ENCODE peak calls at places on chromosomes 2 and 18, in four cellular contexts. N is HL-60, U is K562, X is GM12878. Z is an unnamed sample.

GRCh38 chr2:205865794-205866490 is 183.6 kb downstream of the NRP2 start:
- DNase-seq in N (no peak), X (no peak), U (no peak), Z (no peak)

GRCh38 chr2:199197448-199197847 is 260.3 kb downstream of the SATB2 start:
- DNase-seq in N (peak; percentile 28), X (peak; percentile 19), U (no peak), Z (no peak)

GRCh38 chr2:234565842-234566619 is 69.2 kb upstream of the ARL4C start:
- DNase-seq in X (no peak), N (no peak), U (no peak), Z (no peak)

GRCh38 chr2:218284106-218284811 is 8.0 kb downstream of the TMBIM1 start:
- DNase-seq in U (peak; percentile 39), X (no peak), N (no peak), Z (peak; percentile 60)

GRCh38 chr2:30978854-30979253 is 159.4 kb downstream of the GALNT14 start:
- DNase-seq in X (no peak), U (no peak), N (no peak), Z (no peak)

GRCh38 chr2:237726401-237726830 is 72.2 kb upstream of the RBM44 start:
- DNase-seq in U (no peak), X (no peak), N (no peak), Z (no peak)

GRCh38 chr2:147789720-147790119 is 55.1 kb upstream of the ACVR2A start:
- DNase-seq in U (no peak), N (no peak), X (no peak), Z (no peak)

GRCh38 chr18:33697498-33697897 is 119.5 kb downstream of the ASXL3 start:
- DNase-seq in U (no peak), X (no peak), N (no peak), Z (no peak)

GRCh38 chr2:74843371-74844298 is 9.7 kb downstream of the HK2 start:
- DNase-seq in U (no peak), X (peak; percentile 56), N (no peak), Z (no peak)

GRCh38 chr2:176575237-176575744 is 306.0 kb downstream of the MTX2 start:
- DNase-seq in U (no peak), X (no peak), N (no peak), Z (no peak)

GRCh38 chr2:11534078-11534745 is 367 bp downstream of the GREB1 start:
- DNase-seq in N (no peak), X (no peak), U (no peak), Z (no peak)

GRCh38 chr2:11944311-11944710 is 197.9 kb downstream of the LPIN1 start:
- DNase-seq in U (no peak), X (no peak), N (no peak), Z (no peak)

GRCh38 chr2:17136895-17137294 is 381.3 kb downstream of the RAD51AP2 start:
- DNase-seq in X (no peak), U (no peak), N (no peak), Z (no peak)

GRCh38 chr2:182761903-182762302 is 45.8 kb downstream of the DNAJC10 start:
- DNase-seq in N (no peak), X (no peak), U (no peak), Z (no peak)

GRCh38 chr2:24382363-24383021 is 22.2 kb upstream of the ITSN2 start:
- DNase-seq in X (no peak), N (peak; percentile 58), U (peak; percentile 67), Z (peak; percentile 44)

GRCh38 chr18:58373486-58373885 is 255.4 kb downstream of the ALPK2 start:
- DNase-seq in U (no peak), N (no peak), X (no peak), Z (no peak)

GRCh38 chr2:156892449-156893335 is 364.8 kb upstream of the GALNT5 start:
- DNase-seq in N (peak; percentile 9), U (no peak), X (peak; percentile 7), Z (no peak)

GRCh38 chr2:158928965-158929364 is 39.5 kb upstream of the TANC1 start:
- DNase-seq in N (no peak), U (no peak), X (no peak), Z (no peak)

GRCh38 chr2:228819701-228820100 is 451.4 kb downstream of the PID1 start:
- DNase-seq in U (no peak), X (no peak), N (no peak), Z (no peak)

GRCh38 chr2:20050104-20050711 is 1.2 kb downstream of the LAPTM4A start:
- DNase-seq in U (peak; percentile 36), N (peak; percentile 71), X (peak; percentile 49), Z (no peak)

GRCh38 chr2:218988164-218988563 is 3.2 kb upstream of the FEV start:
- DNase-seq in N (no peak), U (no peak), X (no peak), Z (no peak)

GRCh38 chr2:239889641-239890055 is 135.5 kb downstream of the NDUFA10 start:
- DNase-seq in N (no peak), U (no peak), X (no peak), Z (no peak)

GRCh38 chr2:49113046-49113445 is 41.3 kb downstream of the FSHR start:
- DNase-seq in X (no peak), U (no peak), N (no peak), Z (no peak)

GRCh38 chr2:118854507-118855300 is 7.3 kb upstream of the EN1 start:
- DNase-seq in N (no peak), U (no peak), X (no peak), Z (no peak)

GRCh38 chr2:190344275-190344827 is 962 bp downstream of the INPP1 start:
- DNase-seq in U (no peak), X (no peak), N (peak; percentile 35), Z (peak; percentile 18)

GRCh38 chr2:236216711-236217110 is 47.5 kb downstream of the ASB18 start:
- DNase-seq in U (no peak), X (no peak), N (no peak), Z (no peak)

GRCh38 chr2:226198956-226199355 is 600.7 kb downstream of the IRS1 start:
- DNase-seq in U (no peak), X (no peak), N (no peak), Z (no peak)

GRCh38 chr18:21341141-21341540 is 99.1 kb downstream of the GREB1L start:
- DNase-seq in X (no peak), U (no peak), N (no peak), Z (no peak)

DNA sequence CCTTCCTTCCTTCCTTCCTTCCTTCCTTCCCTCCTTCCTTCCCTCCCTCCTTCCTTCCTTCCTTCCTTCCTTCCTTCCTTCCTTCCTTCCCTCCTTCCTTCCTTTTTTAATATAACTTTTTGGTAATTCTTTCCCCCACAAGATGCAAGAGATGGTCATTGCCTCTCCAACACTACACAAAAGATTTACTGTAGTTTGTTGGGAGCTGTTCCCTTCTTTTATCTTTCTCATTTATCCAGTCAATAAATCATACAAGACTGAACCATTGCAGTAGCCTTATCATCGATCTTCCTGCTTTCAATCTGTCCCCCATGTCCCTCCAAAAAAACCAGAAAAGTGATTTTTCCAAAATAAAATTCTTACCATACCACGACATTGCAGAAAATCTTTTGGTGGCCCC is 8.2 kb downstream of the APCDD1 start:
- DNase-seq in U (no peak), X (no peak), N (no peak), Z (no peak)
- TF ChIP-seq SPI1 in U (no peak), X (no peak), N (no peak), Z (no peak)

GRCh38 chr2:45759310-45759851 is 107.9 kb downstream of the PRKCE start:
- DNase-seq in U (no peak), N (no peak), X (no peak), Z (no peak)
- TF ChIP-seq POLR2AphosphoS5 in U (no peak), N (no peak), X (no peak), Z (no peak)

GRCh38 chr2:170261566-170261965 is 83.6 kb downstream of the MYO3B start:
- DNase-seq in U (no peak), X (no peak), N (no peak), Z (no peak)

GRCh38 chr2:170264522-170264860 is 86.5 kb downstream of the MYO3B start:
- DNase-seq in U (no peak), X (no peak), N (no peak), Z (no peak)

GRCh38 chr2:170262806-170263205 is 84.9 kb downstream of the MYO3B start:
- DNase-seq in X (no peak), U (no peak), N (no peak), Z (no peak)

GRCh38 chr2:170260188-170260587 is 82.2 kb downstream of the MYO3B start:
- DNase-seq in X (no peak), U (no peak), N (no peak), Z (no peak)

GRCh38 chr2:170262343-170262742 is 84.4 kb downstream of the MYO3B start:
- DNase-seq in U (no peak), N (no peak), X (no peak), Z (no peak)
- TF ChIP-seq SPI1 in U (no peak), N (no peak), X (no peak), Z (no peak)

GRCh38 chr18:61651880-61652268 is 240.9 kb downstream of the RNF152 start:
- DNase-seq in N (no peak), X (no peak), U (no peak), Z (no peak)
- TF ChIP-seq POLR2AphosphoS5 in N (no peak), X (no peak), U (no peak), Z (no peak)

GRCh38 chr2:181684454-181685149 is 4.3 kb upstream of the NEUROD1 start:
- DNase-seq in X (no peak), N (no peak), U (no peak), Z (no peak)

GRCh38 chr2:181682795-181683517 is 2.6 kb upstream of the NEUROD1 start:
- DNase-seq in N (no peak), X (no peak), U (no peak), Z (no peak)

GRCh38 chr2:181683518-181684453 is 3.5 kb upstream of the NEUROD1 start:
- DNase-seq in U (peak; percentile 21), N (no peak), X (no peak), Z (no peak)

GRCh38 chr2:181685150-181685688 is 4.9 kb upstream of the NEUROD1 start:
- DNase-seq in N (no peak), U (no peak), X (no peak), Z (no peak)

GRCh38 chr2:181686566-181687185 is 6.4 kb upstream of the NEUROD1 start:
- DNase-seq in U (no peak), N (no peak), X (no peak), Z (no peak)
- TF ChIP-seq SPI1 in U (no peak), N (no peak), X (no peak), Z (no peak)

GRCh38 chr2:43041661-43042360 is 184.6 kb downstream of the ZFP36L2 start:
- DNase-seq in N (no peak), X (no peak), U (peak; percentile 77), Z (no peak)
- TF ChIP-seq POLR2AphosphoS5 in N (no peak), X (no peak), U (no peak), Z (no peak)

GRCh38 chr18:27113358-27113757 is 71.8 kb downstream of the CHST9 start:
- DNase-seq in X (no peak), U (no peak), N (no peak), Z (no peak)
- TF ChIP-seq SPI1 in X (no peak), U (no peak), N (no peak), Z (no peak)

GRCh38 chr2:171878481-171878993 is 15.5 kb downstream of the SLC25A12 start:
- DNase-seq in U (no peak), X (no peak), N (no peak), Z (no peak)

GRCh38 chr2:171879865-171880264 is 14.2 kb downstream of the SLC25A12 start:
- DNase-seq in N (no peak), X (no peak), U (no peak), Z (no peak)

GRCh38 chr2:171883275-171883893 is 10.7 kb downstream of the SLC25A12 start:
- DNase-seq in N (no peak), X (no peak), U (no peak), Z (no peak)

GRCh38 chr2:171880774-171881173 is 13.3 kb downstream of the SLC25A12 start:
- DNase-seq in X (no peak), N (no peak), U (no peak), Z (no peak)

GRCh38 chr2:171882095-171882769 is 11.8 kb downstream of the SLC25A12 start:
- DNase-seq in X (no peak), U (no peak), N (no peak), Z (no peak)
- TF ChIP-seq POLR2AphosphoS5 in X (no peak), U (no peak), N (no peak), Z (no peak)